ENCODE peak calls at places on chromosomes 3 and 15, in eight cellular contexts. One of them, this sample, is unnamed.

GRCh38 chr3:64185436-64185835 is 39.8 kb downstream of the PRICKLE2 start:
- DNase-seq in AG04450: no peak
- DNase-seq in left ventricle myocardium inferior: no peak
- DNase-seq in right atrium auricular region: no peak
- DNase-seq in body of pancreas: no peak
- DNase-seq in BJ: no peak
- DNase-seq in GM12865: no peak
- DNase-seq in fibroblast of lung: no peak
- DNase-seq in this sample: no peak

GRCh38 chr15:31255732-31256384 is 70.8 kb upstream of the KLF13 start:
- DNase-seq in AG04450: no peak
- DNase-seq in left ventricle myocardium inferior: no peak
- DNase-seq in right atrium auricular region: no peak
- DNase-seq in body of pancreas: no peak
- DNase-seq in BJ: no peak
- DNase-seq in GM12865: peak; percentile 89
- DNase-seq in fibroblast of lung: no peak
- DNase-seq in this sample: no peak

GRCh38 chr3:100650651-100651611 is 41.5 kb downstream of the ADGRG7 start:
- DNase-seq in AG04450: no peak
- DNase-seq in left ventricle myocardium inferior: no peak
- DNase-seq in right atrium auricular region: no peak
- DNase-seq in body of pancreas: no peak
- DNase-seq in BJ: peak; percentile 25
- DNase-seq in GM12865: peak; percentile 61
- DNase-seq in fibroblast of lung: peak; percentile 69
- DNase-seq in this sample: peak; percentile 80

GRCh38 chr3:46628980-46629379 is 16.7 kb downstream of the FAM240A start:
- DNase-seq in AG04450: no peak
- DNase-seq in left ventricle myocardium inferior: no peak
- DNase-seq in right atrium auricular region: peak; percentile 56
- DNase-seq in body of pancreas: no peak
- DNase-seq in BJ: no peak
- DNase-seq in GM12865: no peak
- DNase-seq in fibroblast of lung: no peak
- DNase-seq in this sample: no peak

GRCh38 chr15:52706091-52706490 is 26.9 kb upstream of the ATOSA start:
- DNase-seq in AG04450: no peak
- DNase-seq in left ventricle myocardium inferior: no peak
- DNase-seq in right atrium auricular region: no peak
- DNase-seq in body of pancreas: no peak
- DNase-seq in BJ: no peak
- DNase-seq in GM12865: no peak
- DNase-seq in fibroblast of lung: no peak
- DNase-seq in this sample: peak; percentile 22

GRCh38 chr3:14792691-14793121 is 26.1 kb upstream of the FGD5 start:
- DNase-seq in AG04450: no peak
- DNase-seq in left ventricle myocardium inferior: no peak
- DNase-seq in right atrium auricular region: no peak
- DNase-seq in body of pancreas: no peak
- DNase-seq in BJ: no peak
- DNase-seq in GM12865: no peak
- DNase-seq in fibroblast of lung: no peak
- DNase-seq in this sample: no peak

GRCh38 chr3:126542340-126543241 is 16.1 kb downstream of the C3orf22 start:
- DNase-seq in AG04450: no peak
- DNase-seq in left ventricle myocardium inferior: no peak
- DNase-seq in right atrium auricular region: peak; percentile 50
- DNase-seq in body of pancreas: peak; percentile 4
- DNase-seq in BJ: no peak
- DNase-seq in GM12865: no peak
- DNase-seq in fibroblast of lung: no peak
- DNase-seq in this sample: no peak

GRCh38 chr3:31493187-31493586 is 39.5 kb upstream of the STT3B start:
- DNase-seq in AG04450: no peak
- DNase-seq in left ventricle myocardium inferior: no peak
- DNase-seq in right atrium auricular region: no peak
- DNase-seq in body of pancreas: no peak
- DNase-seq in BJ: no peak
- DNase-seq in GM12865: no peak
- DNase-seq in fibroblast of lung: no peak
- DNase-seq in this sample: no peak

GRCh38 chr3:172291650-172292049 is 156.6 kb downstream of the GHSR start:
- DNase-seq in AG04450: no peak
- DNase-seq in left ventricle myocardium inferior: no peak
- DNase-seq in right atrium auricular region: no peak
- DNase-seq in body of pancreas: no peak
- DNase-seq in BJ: no peak
- DNase-seq in GM12865: no peak
- DNase-seq in fibroblast of lung: no peak
- DNase-seq in this sample: no peak

GRCh38 chr3:172148269-172148668 is 108.9 kb downstream of the FNDC3B start:
- DNase-seq in AG04450: no peak
- DNase-seq in left ventricle myocardium inferior: no peak
- DNase-seq in right atrium auricular region: no peak
- DNase-seq in body of pancreas: no peak
- DNase-seq in BJ: no peak
- DNase-seq in GM12865: peak; percentile 27
- DNase-seq in fibroblast of lung: peak; percentile 56
- DNase-seq in this sample: peak; percentile 47

GRCh38 chr3:68893600-68894239 is 38.6 kb downstream of the TAFA4 start:
- DNase-seq in AG04450: no peak
- DNase-seq in left ventricle myocardium inferior: no peak
- DNase-seq in right atrium auricular region: no peak
- DNase-seq in body of pancreas: no peak
- DNase-seq in BJ: no peak
- DNase-seq in GM12865: peak; percentile 33
- DNase-seq in fibroblast of lung: peak; percentile 20
- DNase-seq in this sample: peak; percentile 66

GRCh38 chr3:195760345-195760983 is 39.7 kb downstream of the MUC20 start:
- DNase-seq in AG04450: no peak
- DNase-seq in left ventricle myocardium inferior: peak; percentile 40
- DNase-seq in right atrium auricular region: no peak
- DNase-seq in body of pancreas: no peak
- DNase-seq in BJ: no peak
- DNase-seq in GM12865: no peak
- DNase-seq in fibroblast of lung: no peak
- DNase-seq in this sample: no peak

GRCh38 chr3:32913790-32914446 is 37.5 kb upstream of the CCR4 start:
- DNase-seq in AG04450: no peak
- DNase-seq in left ventricle myocardium inferior: peak; percentile 28
- DNase-seq in right atrium auricular region: peak; percentile 80
- DNase-seq in body of pancreas: no peak
- DNase-seq in BJ: peak; percentile 86
- DNase-seq in GM12865: no peak
- DNase-seq in fibroblast of lung: peak; percentile 58
- DNase-seq in this sample: peak; percentile 26

GRCh38 chr15:95718441-95718840 is 612.1 kb upstream of the NR2F2 start:
- DNase-seq in AG04450: no peak
- DNase-seq in left ventricle myocardium inferior: peak; percentile 44
- DNase-seq in right atrium auricular region: no peak
- DNase-seq in body of pancreas: no peak
- DNase-seq in BJ: no peak
- DNase-seq in GM12865: no peak
- DNase-seq in fibroblast of lung: no peak
- DNase-seq in this sample: peak; percentile 47

GRCh38 chr3:39378092-39378491 is 5.1 kb upstream of the SLC25A38 start:
- DNase-seq in AG04450: no peak
- DNase-seq in left ventricle myocardium inferior: no peak
- DNase-seq in right atrium auricular region: no peak
- DNase-seq in body of pancreas: peak; percentile 78
- DNase-seq in BJ: no peak
- DNase-seq in GM12865: peak; percentile 85
- DNase-seq in fibroblast of lung: peak; percentile 11
- DNase-seq in this sample: peak; percentile 50

GRCh38 chr3:182182531-182182968 is 470.8 kb downstream of the SOX2 start:
- DNase-seq in AG04450: no peak
- DNase-seq in left ventricle myocardium inferior: no peak
- DNase-seq in right atrium auricular region: no peak
- DNase-seq in body of pancreas: no peak
- DNase-seq in BJ: no peak
- DNase-seq in GM12865: peak; percentile 36
- DNase-seq in fibroblast of lung: peak; percentile 57
- DNase-seq in this sample: no peak

GRCh38 chr15:27935328-27935727 is 163.8 kb downstream of the OCA2 start:
- DNase-seq in AG04450: no peak
- DNase-seq in left ventricle myocardium inferior: no peak
- DNase-seq in right atrium auricular region: no peak
- DNase-seq in body of pancreas: no peak
- DNase-seq in BJ: no peak
- DNase-seq in GM12865: no peak
- DNase-seq in fibroblast of lung: no peak
- DNase-seq in this sample: no peak

DNA sequence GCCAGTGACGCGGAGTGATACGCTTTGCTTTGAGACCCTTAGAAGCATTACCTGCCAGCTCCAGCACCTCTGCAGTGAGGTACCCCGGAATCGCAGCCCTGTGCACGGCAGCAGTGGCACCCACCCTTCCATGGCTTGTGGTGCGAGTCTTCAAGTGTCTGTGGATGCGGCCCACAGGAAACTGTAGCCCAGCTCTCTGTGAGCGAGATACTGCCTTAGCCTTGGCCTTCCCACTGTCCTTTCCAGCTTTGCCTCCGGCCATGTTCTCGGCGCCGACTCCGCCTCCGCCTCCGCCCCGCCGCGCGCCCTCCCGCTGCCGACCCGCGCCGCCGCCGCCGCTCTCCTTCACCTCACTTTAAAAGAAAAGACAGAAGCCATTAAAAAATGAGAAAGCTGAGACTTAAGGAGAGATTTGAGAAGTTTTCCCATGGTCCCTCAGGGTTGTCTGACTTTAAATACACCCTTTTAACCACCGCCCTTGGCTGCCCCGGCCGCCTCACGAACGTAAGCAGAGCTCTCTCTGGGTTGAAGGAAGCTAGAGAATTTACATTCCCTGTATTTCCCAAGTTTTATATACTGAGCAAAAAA is 78.5 kb upstream of the FAM174B start:
- DNase-seq in AG04450: no peak
- DNase-seq in left ventricle myocardium inferior: peak; percentile 21
- DNase-seq in right atrium auricular region: no peak
- DNase-seq in body of pancreas: peak; percentile 31
- DNase-seq in BJ: no peak
- DNase-seq in GM12865: no peak
- DNase-seq in fibroblast of lung: peak; percentile 55
- DNase-seq in this sample: peak; percentile 40
- H3K4me3 ChIP-seq in AG04450: peak overlapping the region; percentile 52
- H3K4me3 ChIP-seq in left ventricle myocardium inferior: peak overlapping the region; percentile 63
- H3K4me3 ChIP-seq in right atrium auricular region: peak overlapping the region; percentile 45
- H3K4me3 ChIP-seq in body of pancreas: no peak overlapping the region
- H3K4me3 ChIP-seq in BJ: peak overlapping the region; percentile 27
- H3K4me3 ChIP-seq in GM12865: no peak overlapping the region
- H3K4me3 ChIP-seq in fibroblast of lung: peak overlapping the region; percentile 62
- H3K4me3 ChIP-seq in this sample: peak overlapping the region; percentile 58

DNA sequence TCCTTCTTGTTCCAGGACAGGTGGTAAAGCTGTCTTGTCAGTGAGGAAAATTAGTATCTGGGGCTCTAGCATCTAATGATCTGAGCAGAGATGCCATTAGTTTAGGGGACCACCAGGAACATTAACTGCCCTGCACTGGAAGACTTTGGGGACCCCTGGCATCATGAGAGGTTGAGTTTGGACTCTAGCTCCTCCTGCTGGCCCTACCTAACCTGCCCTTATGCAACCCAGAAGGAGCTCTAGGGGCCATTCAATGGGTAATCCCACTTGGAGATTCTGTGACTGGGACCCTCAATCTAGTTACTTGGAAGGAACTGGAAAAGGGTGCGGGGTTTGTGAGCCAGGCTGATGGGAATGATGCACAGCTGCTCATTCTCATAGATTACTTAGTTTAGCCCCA is 451.0 kb downstream of the EPHB1 start:
- DNase-seq in AG04450: no peak
- DNase-seq in left ventricle myocardium inferior: no peak
- DNase-seq in right atrium auricular region: no peak
- DNase-seq in body of pancreas: no peak
- DNase-seq in BJ: no peak
- DNase-seq in GM12865: no peak
- DNase-seq in fibroblast of lung: no peak
- DNase-seq in this sample: no peak
- TF ChIP-seq CTCF in AG04450: no peak
- TF ChIP-seq CTCF in left ventricle myocardium inferior: peak; percentile 22
- TF ChIP-seq CTCF in right atrium auricular region: no peak
- TF ChIP-seq CTCF in body of pancreas: no peak
- TF ChIP-seq CTCF in BJ: no peak
- TF ChIP-seq CTCF in GM12865: peak; percentile 22
- TF ChIP-seq CTCF in fibroblast of lung: no peak
- TF ChIP-seq CTCF in this sample: no peak

GRCh38 chr15:78387678-78388077 is 47.5 kb downstream of the CRABP1 start:
- DNase-seq in AG04450: no peak
- DNase-seq in left ventricle myocardium inferior: no peak
- DNase-seq in right atrium auricular region: no peak
- DNase-seq in body of pancreas: no peak
- DNase-seq in BJ: no peak
- DNase-seq in GM12865: no peak
- DNase-seq in fibroblast of lung: no peak
- DNase-seq in this sample: peak; percentile 18
- H3K4me3 ChIP-seq in AG04450: no peak overlapping the region
- H3K4me3 ChIP-seq in left ventricle myocardium inferior: no peak overlapping the region
- H3K4me3 ChIP-seq in right atrium auricular region: no peak overlapping the region
- H3K4me3 ChIP-seq in body of pancreas: no peak overlapping the region
- H3K4me3 ChIP-seq in BJ: no peak overlapping the region
- H3K4me3 ChIP-seq in GM12865: no peak overlapping the region
- H3K4me3 ChIP-seq in fibroblast of lung: no peak overlapping the region
- H3K4me3 ChIP-seq in this sample: no peak overlapping the region

GRCh38 chr3:44530957-44531356 is 24.0 kb upstream of the ZKSCAN7 start:
- DNase-seq in AG04450: no peak
- DNase-seq in left ventricle myocardium inferior: no peak
- DNase-seq in right atrium auricular region: no peak
- DNase-seq in body of pancreas: no peak
- DNase-seq in BJ: no peak
- DNase-seq in GM12865: no peak
- DNase-seq in fibroblast of lung: no peak
- DNase-seq in this sample: no peak

GRCh38 chr3:44525060-44525459 is 29.9 kb upstream of the ZKSCAN7 start:
- DNase-seq in AG04450: no peak
- DNase-seq in left ventricle myocardium inferior: no peak
- DNase-seq in right atrium auricular region: no peak
- DNase-seq in body of pancreas: no peak
- DNase-seq in BJ: no peak
- DNase-seq in GM12865: no peak
- DNase-seq in fibroblast of lung: no peak
- DNase-seq in this sample: no peak

DNA sequence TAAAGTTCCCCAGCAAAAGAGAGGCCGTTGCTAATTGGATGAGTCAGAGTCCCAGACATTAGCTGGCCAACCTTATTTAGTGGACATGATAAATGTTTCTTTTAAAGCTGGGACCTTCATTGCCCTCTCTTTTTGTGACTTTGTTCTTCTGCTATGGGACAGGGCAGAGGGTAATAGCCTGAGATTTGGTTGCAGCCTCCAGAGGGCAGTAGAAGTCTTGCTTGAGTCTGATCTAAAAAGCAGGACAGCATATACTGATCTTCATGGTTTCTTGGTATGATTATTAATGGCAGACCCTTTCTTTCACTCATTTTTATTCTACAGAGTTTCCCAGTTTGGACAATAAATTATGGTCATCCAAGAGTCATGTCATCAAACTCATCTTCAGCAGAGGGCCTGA is 25.1 kb upstream of the ZKSCAN7 start:
- DNase-seq in AG04450: no peak
- DNase-seq in left ventricle myocardium inferior: no peak
- DNase-seq in right atrium auricular region: no peak
- DNase-seq in body of pancreas: no peak
- DNase-seq in BJ: no peak
- DNase-seq in GM12865: peak; percentile 38
- DNase-seq in fibroblast of lung: no peak
- DNase-seq in this sample: peak; percentile 33
- TF ChIP-seq CTCF in AG04450: peak; percentile 27
- TF ChIP-seq CTCF in left ventricle myocardium inferior: peak; percentile 19
- TF ChIP-seq CTCF in right atrium auricular region: no peak
- TF ChIP-seq CTCF in body of pancreas: no peak
- TF ChIP-seq CTCF in BJ: peak; percentile 24
- TF ChIP-seq CTCF in GM12865: peak; percentile 41
- TF ChIP-seq CTCF in fibroblast of lung: peak; percentile 43
- TF ChIP-seq CTCF in this sample: peak; percentile 55